ENCODE peak calls at places on chromosome 21, in five cellular contexts. One of them, this sample, is unnamed.
A peak's percentile ranks its signal among the peaks of the same experiment; 100 is the strongest.

GRCh38 chr21:38219049-38219628 is 37.7 kb upstream of the KCNJ15 start:
- DNase-seq in astrocyte of the spinal cord: peak; percentile 87
- DNase-seq in activated CD8-positive, alpha-beta memory T cell treated with anti-CD3 and anti-CD28 coated beads for 48 hours: peak; percentile 54
- DNase-seq in cardiac septum: peak; percentile 87
- DNase-seq in AG08395: peak; percentile 76
- DNase-seq in this sample: peak; percentile 73

GRCh38 chr21:30227633-30228404 is 11.9 kb upstream of the CLDN8 start:
- DNase-seq in astrocyte of the spinal cord: peak; percentile 93
- DNase-seq in activated CD8-positive, alpha-beta memory T cell treated with anti-CD3 and anti-CD28 coated beads for 48 hours: no peak
- DNase-seq in cardiac septum: no peak
- DNase-seq in AG08395: peak; percentile 58
- DNase-seq in this sample: peak; percentile 19

GRCh38 chr21:39014751-39015150 is 168.5 kb downstream of the PSMG1 start:
- DNase-seq in astrocyte of the spinal cord: peak; percentile 97
- DNase-seq in activated CD8-positive, alpha-beta memory T cell treated with anti-CD3 and anti-CD28 coated beads for 48 hours: no peak
- DNase-seq in cardiac septum: no peak
- DNase-seq in AG08395: peak; percentile 88
- DNase-seq in this sample: peak; percentile 90

GRCh38 chr21:32653326-32653901 is 41.2 kb upstream of the CFAP298 start:
- DNase-seq in astrocyte of the spinal cord: peak; percentile 8
- DNase-seq in activated CD8-positive, alpha-beta memory T cell treated with anti-CD3 and anti-CD28 coated beads for 48 hours: no peak
- DNase-seq in cardiac septum: no peak
- DNase-seq in AG08395: peak; percentile 24
- DNase-seq in this sample: no peak

GRCh38 chr21:44817914-44818635 is at the start of gene SUMO3:
- DNase-seq in astrocyte of the spinal cord: peak; percentile 73
- DNase-seq in activated CD8-positive, alpha-beta memory T cell treated with anti-CD3 and anti-CD28 coated beads for 48 hours: peak; percentile 76
- DNase-seq in cardiac septum: peak; percentile 91
- DNase-seq in AG08395: peak; percentile 94
- DNase-seq in this sample: no peak

GRCh38 chr21:32572574-32573420 is 12.5 kb downstream of the TCP10L start:
- DNase-seq in astrocyte of the spinal cord: no peak
- DNase-seq in activated CD8-positive, alpha-beta memory T cell treated with anti-CD3 and anti-CD28 coated beads for 48 hours: no peak
- DNase-seq in cardiac septum: no peak
- DNase-seq in AG08395: no peak
- DNase-seq in this sample: no peak

GRCh38 chr21:35116777-35117176 is 67.7 kb upstream of the RUNX1 start:
- DNase-seq in astrocyte of the spinal cord: no peak
- DNase-seq in activated CD8-positive, alpha-beta memory T cell treated with anti-CD3 and anti-CD28 coated beads for 48 hours: no peak
- DNase-seq in cardiac septum: no peak
- DNase-seq in AG08395: no peak
- DNase-seq in this sample: no peak

GRCh38 chr21:33949516-33950424 is 34.2 kb upstream of the ATP5PO start:
- DNase-seq in astrocyte of the spinal cord: no peak
- DNase-seq in activated CD8-positive, alpha-beta memory T cell treated with anti-CD3 and anti-CD28 coated beads for 48 hours: peak; percentile 36
- DNase-seq in cardiac septum: no peak
- DNase-seq in AG08395: no peak
- DNase-seq in this sample: no peak

GRCh38 chr21:42112857-42113256 is 41.7 kb downstream of the UMODL1 start:
- DNase-seq in astrocyte of the spinal cord: peak; percentile 19
- DNase-seq in activated CD8-positive, alpha-beta memory T cell treated with anti-CD3 and anti-CD28 coated beads for 48 hours: no peak
- DNase-seq in cardiac septum: no peak
- DNase-seq in AG08395: no peak
- DNase-seq in this sample: peak; percentile 27

GRCh38 chr21:35011681-35012080 is 37.4 kb downstream of the RUNX1 start:
- DNase-seq in astrocyte of the spinal cord: peak; percentile 69
- DNase-seq in activated CD8-positive, alpha-beta memory T cell treated with anti-CD3 and anti-CD28 coated beads for 48 hours: no peak
- DNase-seq in cardiac septum: no peak
- DNase-seq in AG08395: no peak
- DNase-seq in this sample: no peak

GRCh38 chr21:36698160-36699025 is 522 bp upstream of the SIM2 start:
- DNase-seq in astrocyte of the spinal cord: no peak
- DNase-seq in activated CD8-positive, alpha-beta memory T cell treated with anti-CD3 and anti-CD28 coated beads for 48 hours: no peak
- DNase-seq in cardiac septum: no peak
- DNase-seq in AG08395: no peak
- DNase-seq in this sample: no peak

GRCh38 chr21:21179619-21180336 is 181.6 kb downstream of the NCAM2 start:
- DNase-seq in astrocyte of the spinal cord: no peak
- DNase-seq in activated CD8-positive, alpha-beta memory T cell treated with anti-CD3 and anti-CD28 coated beads for 48 hours: no peak
- DNase-seq in cardiac septum: no peak
- DNase-seq in AG08395: no peak
- DNase-seq in this sample: no peak

GRCh38 chr21:41460578-41461527 is 34.8 kb downstream of the MX1 start:
- DNase-seq in astrocyte of the spinal cord: peak; percentile 67
- DNase-seq in activated CD8-positive, alpha-beta memory T cell treated with anti-CD3 and anti-CD28 coated beads for 48 hours: no peak
- DNase-seq in cardiac septum: peak; percentile 82
- DNase-seq in AG08395: peak; percentile 88
- DNase-seq in this sample: peak; percentile 63

GRCh38 chr21:34639882-34640788 is 25.2 kb upstream of the RCAN1 start:
- DNase-seq in astrocyte of the spinal cord: peak; percentile 8
- DNase-seq in activated CD8-positive, alpha-beta memory T cell treated with anti-CD3 and anti-CD28 coated beads for 48 hours: no peak
- DNase-seq in cardiac septum: no peak
- DNase-seq in AG08395: no peak
- DNase-seq in this sample: no peak

GRCh38 chr21:35461700-35462099 is 412.6 kb upstream of the RUNX1 start:
- DNase-seq in astrocyte of the spinal cord: no peak
- DNase-seq in activated CD8-positive, alpha-beta memory T cell treated with anti-CD3 and anti-CD28 coated beads for 48 hours: no peak
- DNase-seq in cardiac septum: no peak
- DNase-seq in AG08395: no peak
- DNase-seq in this sample: no peak

GRCh38 chr21:18114735-18115134 is 129.9 kb upstream of the CHODL start:
- DNase-seq in astrocyte of the spinal cord: no peak
- DNase-seq in activated CD8-positive, alpha-beta memory T cell treated with anti-CD3 and anti-CD28 coated beads for 48 hours: no peak
- DNase-seq in cardiac septum: no peak
- DNase-seq in AG08395: no peak
- DNase-seq in this sample: no peak

GRCh38 chr21:40255665-40256064 is 388.4 kb downstream of the PCP4 start:
- DNase-seq in astrocyte of the spinal cord: no peak
- DNase-seq in activated CD8-positive, alpha-beta memory T cell treated with anti-CD3 and anti-CD28 coated beads for 48 hours: no peak
- DNase-seq in cardiac septum: no peak
- DNase-seq in AG08395: no peak
- DNase-seq in this sample: no peak

GRCh38 chr21:45598666-45599065 is 44.9 kb upstream of the PCBP3 start:
- DNase-seq in astrocyte of the spinal cord: no peak
- DNase-seq in activated CD8-positive, alpha-beta memory T cell treated with anti-CD3 and anti-CD28 coated beads for 48 hours: no peak
- DNase-seq in cardiac septum: peak; percentile 39
- DNase-seq in AG08395: no peak
- DNase-seq in this sample: no peak

GRCh38 chr21:45266518-45267389 is 20.9 kb downstream of the POFUT2 start:
- DNase-seq in astrocyte of the spinal cord: peak; percentile 30
- DNase-seq in activated CD8-positive, alpha-beta memory T cell treated with anti-CD3 and anti-CD28 coated beads for 48 hours: no peak
- DNase-seq in cardiac septum: peak; percentile 66
- DNase-seq in AG08395: no peak
- DNase-seq in this sample: no peak

GRCh38 chr21:42337276-42337675 is 13.5 kb downstream of the TFF2 start:
- DNase-seq in astrocyte of the spinal cord: no peak
- DNase-seq in activated CD8-positive, alpha-beta memory T cell treated with anti-CD3 and anti-CD28 coated beads for 48 hours: no peak
- DNase-seq in cardiac septum: no peak
- DNase-seq in AG08395: no peak
- DNase-seq in this sample: no peak

GRCh38 chr21:39645331-39645730 is 32.6 kb downstream of the B3GALT5 start:
- DNase-seq in astrocyte of the spinal cord: no peak
- DNase-seq in activated CD8-positive, alpha-beta memory T cell treated with anti-CD3 and anti-CD28 coated beads for 48 hours: no peak
- DNase-seq in cardiac septum: no peak
- DNase-seq in AG08395: no peak
- DNase-seq in this sample: no peak

GRCh38 chr21:36744560-36745231 is 45.8 kb downstream of the SIM2 start:
- DNase-seq in astrocyte of the spinal cord: no peak
- DNase-seq in activated CD8-positive, alpha-beta memory T cell treated with anti-CD3 and anti-CD28 coated beads for 48 hours: no peak
- DNase-seq in cardiac septum: peak; percentile 73
- DNase-seq in AG08395: no peak
- DNase-seq in this sample: no peak

GRCh38 chr21:17780539-17780938 is 38.6 kb downstream of the C21orf91 start:
- DNase-seq in astrocyte of the spinal cord: no peak
- DNase-seq in activated CD8-positive, alpha-beta memory T cell treated with anti-CD3 and anti-CD28 coated beads for 48 hours: no peak
- DNase-seq in cardiac septum: no peak
- DNase-seq in AG08395: no peak
- DNase-seq in this sample: no peak

GRCh38 chr21:35398366-35398982 is 349.4 kb upstream of the RUNX1 start:
- DNase-seq in astrocyte of the spinal cord: peak; percentile 36
- DNase-seq in activated CD8-positive, alpha-beta memory T cell treated with anti-CD3 and anti-CD28 coated beads for 48 hours: no peak
- DNase-seq in cardiac septum: no peak
- DNase-seq in AG08395: no peak
- DNase-seq in this sample: no peak

GRCh38 chr21:31538821-31539220 is 120.7 kb upstream of the SOD1 start:
- DNase-seq in astrocyte of the spinal cord: no peak
- DNase-seq in activated CD8-positive, alpha-beta memory T cell treated with anti-CD3 and anti-CD28 coated beads for 48 hours: no peak
- DNase-seq in cardiac septum: peak; percentile 12
- DNase-seq in AG08395: no peak
- DNase-seq in this sample: no peak

GRCh38 chr21:44748621-44749020 is 37.2 kb upstream of the TSPEAR start:
- DNase-seq in astrocyte of the spinal cord: no peak
- DNase-seq in activated CD8-positive, alpha-beta memory T cell treated with anti-CD3 and anti-CD28 coated beads for 48 hours: no peak
- DNase-seq in cardiac septum: no peak
- DNase-seq in AG08395: no peak
- DNase-seq in this sample: no peak

GRCh38 chr21:25717491-25718139 is 17.1 kb downstream of the ATP5PF start:
- DNase-seq in astrocyte of the spinal cord: peak; percentile 33
- DNase-seq in activated CD8-positive, alpha-beta memory T cell treated with anti-CD3 and anti-CD28 coated beads for 48 hours: no peak
- DNase-seq in cardiac septum: no peak
- DNase-seq in AG08395: peak; percentile 25
- DNase-seq in this sample: no peak

GRCh38 chr21:44711327-44712202 is at the start of gene TSPEAR:
- DNase-seq in astrocyte of the spinal cord: no peak
- DNase-seq in activated CD8-positive, alpha-beta memory T cell treated with anti-CD3 and anti-CD28 coated beads for 48 hours: no peak
- DNase-seq in cardiac septum: peak; percentile 60
- DNase-seq in AG08395: no peak
- DNase-seq in this sample: no peak

This sample was measured in amniotic stem cell.